ENCODE peak calls at places on chromosome 19, in ten cellular contexts. L is GM12865, N is Caco-2, A is cardiac fibroblast, I is kidney, M is mucosa of descending colon, G is transverse colon, Q is epithelial cell of esophagus, Y is lower lobe of right lung, C is dorsolateral prefrontal cortex. V is an unnamed sample.

GRCh38 chr19:351976-352625 is 7.5 kb upstream of the MIER2 start:
- DNase-seq in L (no peak), C (no peak), Q (no peak), A (no peak), I (no peak), M (no peak), G (no peak), Y (no peak), N (no peak), V (no peak)

GRCh38 chr19:32404939-32405430 is 585 bp upstream of the DPY19L3 start:
- DNase-seq in L (no peak), A (peak), Q (peak), N (peak), C (peak), G (peak), Y (peak), I (peak), M (peak), V (peak)

GRCh38 chr19:52237771-52238400 is 31.5 kb upstream of the ZNF766 start:
- DNase-seq in Y (peak), A (peak), C (peak), M (peak), I (no peak), G (peak), Q (peak), L (peak), N (peak), V (peak)

GRCh38 chr19:38877781-38878574 is at the start of gene RINL:
- DNase-seq in G (peak), M (peak), L (peak), Y (peak), C (no peak), N (no peak), Q (no peak), A (no peak), I (no peak), V (peak)

GRCh38 chr19:49678970-49679831 is 2.1 kb downstream of the PRMT1 start:
- DNase-seq in A (no peak), L (no peak), Y (no peak), Q (peak), C (no peak), N (no peak), M (no peak), G (no peak), I (no peak), V (no peak)

GRCh38 chr19:57241181-57241580 is 749 bp downstream of the ZNF805 start:
- DNase-seq in Q (peak), Y (no peak), N (peak), C (no peak), A (peak), M (no peak), L (peak), G (no peak), I (no peak), V (no peak)

GRCh38 chr19:41318696-41319499 is 8.9 kb downstream of the CCDC97 start:
- DNase-seq in C (no peak), M (no peak), I (no peak), G (no peak), L (no peak), A (no peak), Q (peak), N (no peak), Y (peak), V (no peak)

GRCh38 chr19:51702103-51702753 is 9.1 kb downstream of the SPACA6 start:
- DNase-seq in I (peak), N (peak), M (peak), A (peak), G (peak), Y (peak), Q (peak), L (peak), C (peak), V (no peak)

GRCh38 chr19:18832331-18833140 is 777 bp downstream of the UPF1 start:
- DNase-seq in G (peak), A (peak), L (peak), Y (no peak), Q (peak), I (no peak), M (peak), C (no peak), N (peak), V (peak)

GRCh38 chr19:45767410-45767880 is 1.6 kb downstream of the SIX5 start:
- DNase-seq in N (peak), M (peak), Q (peak), C (no peak), G (peak), A (peak), I (peak), L (no peak), Y (peak), V (peak)

GRCh38 chr19:38557205-38557799 is 60.5 kb downstream of the MAP4K1 start:
- DNase-seq in N (peak), Q (no peak), L (peak), I (no peak), M (peak), Y (peak), G (peak), A (no peak), C (no peak), V (peak)

GRCh38 chr19:49145485-49146407 is 9.4 kb downstream of the HRC start:
- DNase-seq in N (peak), A (peak), L (peak), G (peak), C (peak), Q (peak), Y (peak), I (peak), M (peak), V (peak)

GRCh38 chr19:35903550-35904179 is 1.3 kb downstream of the HCST start:
- DNase-seq in C (peak), Y (peak), M (peak), G (peak), L (peak), N (peak), A (peak), Q (peak), I (peak), V (peak)

GRCh38 chr19:28076628-28077027 is 1136.3 kb downstream of the UQCRFS1 start:
- DNase-seq in N (no peak), G (no peak), A (no peak), L (no peak), C (no peak), I (no peak), Q (no peak), M (no peak), Y (no peak), V (no peak)

GRCh38 chr19:8511573-8512101 is 2.3 kb downstream of the ZNF414 start:
- DNase-seq in L (no peak), Y (no peak), A (no peak), N (no peak), I (no peak), Q (peak), M (peak), C (no peak), G (no peak), V (no peak)

GRCh38 chr19:36379510-36379819 is 464 bp upstream of the ZFP14 start:
- DNase-seq in C (no peak), Y (no peak), G (no peak), M (no peak), I (no peak), L (no peak), A (no peak), Q (peak), N (no peak), V (no peak)

GRCh38 chr19:40786060-40787037 is 8.3 kb downstream of the RAB4B start:
- DNase-seq in L (no peak), M (no peak), Y (no peak), C (no peak), I (no peak), N (no peak), A (no peak), Q (no peak), G (no peak), V (no peak)

GRCh38 chr19:43545981-43546380 is 13.0 kb downstream of the ZNF575 start:
- DNase-seq in I (no peak), N (no peak), M (no peak), L (no peak), G (no peak), Q (no peak), Y (no peak), A (no peak), C (no peak), V (no peak)

GRCh38 chr19:5680083-5680436 is 256 bp downstream of the MICOS13 start:
- DNase-seq in L (no peak), Q (no peak), N (no peak), C (no peak), I (peak), A (no peak), M (no peak), G (peak), Y (peak), V (no peak)

GRCh38 chr19:43634877-43635560 is 4.6 kb downstream of the CADM4 start:
- DNase-seq in C (peak), N (no peak), I (no peak), Y (no peak), Q (no peak), M (no peak), G (no peak), A (peak), L (no peak), V (no peak)

GRCh38 chr19:55461259-55461973 is at the start of gene ISOC2:
- DNase-seq in I (peak), M (peak), A (peak), L (peak), G (peak), N (peak), Q (peak), C (peak), Y (peak), V (peak)
- TF ChIP-seq CTCF in I (no peak), M (peak), A (no peak), L (no peak), G (no peak), N (no peak), Q (no peak), C (no peak), Y (peak), V (no peak)

DNA sequence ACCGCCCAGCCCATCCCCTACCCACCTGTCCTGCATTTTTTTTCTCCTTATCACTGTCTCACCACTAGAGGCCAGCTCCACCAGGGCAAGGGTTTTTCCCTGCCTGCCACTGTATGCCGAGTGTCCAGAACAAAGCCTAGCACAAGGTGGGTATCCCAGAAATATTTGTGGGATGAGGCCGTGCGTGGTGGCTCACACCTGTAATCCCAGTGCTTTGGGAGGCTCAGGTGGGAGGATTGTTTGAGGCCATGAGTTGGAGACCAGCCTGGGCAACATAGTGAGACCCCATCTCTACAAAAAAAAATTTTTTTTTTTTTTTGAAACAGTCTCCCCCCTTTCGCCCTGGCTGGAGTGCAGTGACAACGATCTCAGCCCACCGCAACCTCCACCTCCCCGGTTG is 2.9 kb upstream of the MRI1 start:
- DNase-seq in Q (no peak), M (no peak), I (no peak), A (no peak), C (no peak), N (no peak), L (no peak), G (no peak), Y (no peak), V (no peak)
- TF ChIP-seq CTCF in Q (no peak), M (no peak), I (no peak), A (no peak), C (no peak), N (no peak), L (no peak), G (no peak), Y (no peak), V (no peak)

GRCh38 chr19:47357788-47358680 is 8.9 kb downstream of the DHX34 start:
- DNase-seq in M (no peak), C (no peak), L (peak), N (peak), Q (peak), I (peak), Y (no peak), G (no peak), A (no peak), V (no peak)
- TF ChIP-seq CTCF in M (no peak), C (no peak), L (no peak), N (peak), Q (peak), I (no peak), Y (no peak), G (no peak), A (peak), V (peak)

GRCh38 chr19:2735374-2735773 is 4.4 kb downstream of the SLC39A3 start:
- DNase-seq in G (no peak), M (no peak), Y (no peak), C (no peak), Q (no peak), I (no peak), N (no peak), A (no peak), L (no peak), V (no peak)
- TF ChIP-seq CTCF in G (no peak), M (no peak), Y (no peak), C (no peak), Q (no peak), I (no peak), N (no peak), A (no peak), L (no peak), V (no peak)

DNA sequence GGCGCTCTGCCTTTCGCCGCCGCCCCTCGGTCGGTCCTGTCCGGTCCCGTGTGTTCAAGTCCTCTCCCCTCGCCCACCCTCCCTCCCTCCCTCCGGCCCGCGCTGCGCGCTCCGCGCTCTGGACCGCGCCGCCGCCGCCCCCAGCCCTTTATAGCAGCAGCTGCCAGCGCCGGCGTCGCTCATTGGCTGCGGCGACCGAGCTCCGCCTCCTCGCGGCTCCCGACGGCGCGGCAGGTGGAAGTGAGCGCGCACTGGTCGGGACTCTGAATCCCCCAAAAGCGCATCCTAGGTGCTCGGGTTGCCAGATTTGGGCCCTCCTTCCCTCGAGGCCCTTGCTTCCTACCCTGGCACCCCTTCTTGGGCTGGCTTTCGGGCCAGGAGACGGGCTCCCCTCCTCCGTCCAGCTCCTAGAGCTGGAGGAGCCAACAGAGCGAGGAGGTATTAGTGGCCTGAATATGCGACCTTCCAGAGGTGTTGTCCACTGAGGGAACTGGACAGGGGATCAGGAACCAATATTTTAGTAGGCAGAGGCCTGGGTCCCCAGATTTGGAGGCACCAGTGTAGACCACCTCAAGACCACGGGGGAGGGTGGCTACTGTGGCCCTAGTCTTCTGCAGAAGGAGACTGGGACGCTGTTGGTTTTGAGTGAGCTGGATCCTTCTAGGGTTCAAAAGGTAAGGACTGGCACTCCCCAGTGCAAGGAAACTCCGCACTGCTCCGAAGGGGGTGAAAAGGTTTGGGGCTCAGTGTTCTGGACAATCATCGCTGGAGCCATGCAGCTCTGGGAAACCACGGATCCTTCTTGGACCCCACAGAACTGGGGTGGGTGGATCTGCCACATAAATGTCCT is at the start of gene ELAVL3:
- DNase-seq in A (no peak), M (no peak), Q (no peak), L (no peak), I (no peak), N (no peak), C (peak), Y (no peak), G (no peak), V (no peak)
- TF ChIP-seq CTCF in A (no peak), M (no peak), Q (no peak), L (no peak), I (no peak), N (no peak), C (no peak), Y (no peak), G (no peak), V (no peak)

GRCh38 chr19:47760632-47760999 is 15.3 kb downstream of the NOP53 start:
- DNase-seq in L (no peak), M (no peak), Y (no peak), I (no peak), Q (no peak), A (no peak), N (no peak), C (no peak), G (no peak), V (no peak)

GRCh38 chr19:47756953-47757608 is 11.7 kb downstream of the NOP53 start:
- DNase-seq in I (no peak), N (no peak), M (peak), Y (no peak), G (peak), L (no peak), Q (no peak), C (no peak), A (no peak), V (no peak)

GRCh38 chr19:47757617-47758432 is 12.5 kb downstream of the NOP53 start:
- DNase-seq in M (peak), G (peak), N (peak), L (no peak), A (no peak), I (no peak), Y (no peak), Q (no peak), C (no peak), V (no peak)

GRCh38 chr19:47756627-47756929 is 11.2 kb downstream of the NOP53 start:
- DNase-seq in N (no peak), Q (no peak), Y (no peak), A (no peak), G (no peak), C (no peak), I (peak), M (no peak), L (no peak), V (no peak)

GRCh38 chr19:47758433-47758784 is 13.1 kb downstream of the NOP53 start:
- DNase-seq in C (no peak), I (no peak), A (no peak), M (peak), Q (no peak), Y (no peak), N (no peak), G (no peak), L (no peak), V (no peak)
- TF ChIP-seq CTCF in C (no peak), I (no peak), A (no peak), M (no peak), Q (no peak), Y (no peak), N (no peak), G (no peak), L (no peak), V (no peak)

DNA sequence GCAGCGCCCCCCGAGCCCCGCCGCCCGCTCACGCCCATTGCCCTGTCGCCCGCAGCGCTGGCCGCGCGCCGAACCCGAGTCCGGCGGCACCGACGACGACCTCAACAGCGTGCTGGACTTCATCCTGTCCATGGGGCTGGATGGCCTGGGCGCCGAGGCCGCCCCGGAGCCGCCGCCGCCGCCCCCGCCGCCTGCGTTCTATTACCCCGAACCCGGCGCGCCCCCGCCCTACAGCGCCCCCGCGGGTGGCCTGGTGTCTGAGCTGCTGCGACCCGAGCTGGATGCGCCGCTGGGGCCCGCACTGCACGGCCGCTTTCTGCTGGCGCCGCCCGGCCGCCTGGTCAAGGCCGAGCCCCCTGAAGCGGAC is 518 bp downstream of the KLF2 start:
- DNase-seq in Y (peak), L (peak), Q (no peak), A (no peak), G (peak), C (no peak), N (peak), I (no peak), M (peak), V (peak)
- TF ChIP-seq CTCF in Y (no peak), L (peak), Q (no peak), A (no peak), G (no peak), C (no peak), N (no peak), I (no peak), M (no peak), V (peak)

DNA sequence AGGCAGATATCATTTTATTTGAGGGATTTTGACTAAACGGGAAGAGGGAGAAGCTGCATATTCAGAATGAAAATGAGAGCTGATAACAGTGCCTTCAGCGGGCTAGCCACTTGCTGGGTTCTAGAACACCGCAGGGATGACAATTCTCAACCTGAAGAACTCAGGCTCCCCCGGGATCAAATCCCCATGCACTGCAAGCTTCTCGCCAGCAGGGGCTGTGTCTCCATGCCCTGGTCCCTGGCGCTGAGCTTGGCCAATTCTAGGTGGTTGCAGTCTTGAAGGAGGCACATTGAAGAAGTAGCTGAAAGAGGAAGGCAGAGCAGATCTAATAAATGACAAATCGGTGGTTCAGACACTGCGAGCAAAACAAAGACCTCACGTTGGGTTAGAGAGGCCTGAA is 128.7 kb downstream of the UQCRFS1 start:
- DNase-seq in G (no peak), I (no peak), Y (no peak), A (peak), L (peak), M (no peak), C (no peak), N (peak), Q (no peak), V (peak)
- TF ChIP-seq CTCF in G (no peak), I (peak), Y (no peak), A (peak), L (peak), M (no peak), C (no peak), N (peak), Q (no peak), V (peak)

V was measured in Calu3.